ENCODE peak calls at places on chromosomes 4 and X, in five cellular contexts. T is foreskin melanocyte, H is right cardiac atrium, W is EL, S is amniotic stem cell. L is an unnamed sample.

GRCh38 chr4:55121246-55121645 is 4.1 kb downstream of the KDR start:
- DNase-seq in T (peak), H (no peak), W (no peak), S (no peak), L (no peak)

GRCh38 chr4:74365761-74366160 is 816 bp downstream of the EREG start:
- DNase-seq in T (no peak), H (peak), W (peak), S (no peak), L (no peak)

GRCh38 chr4:41218703-41219102 is 4.4 kb upstream of the APBB2 start:
- DNase-seq in T (no peak), H (no peak), W (no peak), S (no peak), L (no peak)

GRCh38 chrX:87663421-87663820 is 145.8 kb downstream of the KLHL4 start:
- DNase-seq in T (peak), H (no peak), W (no peak), S (no peak), L (no peak)

GRCh38 chrX:143664302-143664701 is 28.4 kb upstream of the SLITRK4 start:
- DNase-seq in T (no peak), H (no peak), W (peak), S (no peak), L (peak)

GRCh38 chr4:130640583-130640982 is 1544.6 kb downstream of the C4orf33 start:
- DNase-seq in T (no peak), H (no peak), W (no peak), S (no peak), L (no peak)

GRCh38 chr4:99968330-99968729 is 18.3 kb upstream of the H2AZ1 start:
- DNase-seq in T (no peak), H (no peak), W (peak), S (peak), L (no peak)

GRCh38 chr4:72974694-72975487 is 94.6 kb downstream of the COX18 start:
- DNase-seq in T (no peak), H (no peak), W (peak), S (no peak), L (no peak)

GRCh38 chr4:81828991-81829390 is 357.3 kb upstream of the RASGEF1B start:
- DNase-seq in T (no peak), H (peak), W (no peak), S (no peak), L (no peak)

GRCh38 chr4:115770046-115770543 is 656.7 kb upstream of the NDST4 start:
- DNase-seq in T (no peak), H (no peak), W (no peak), S (no peak), L (peak)

GRCh38 chrX:102651968-102652744 is 873 bp downstream of the GPRASP1 start:
- DNase-seq in T (no peak), H (peak), W (peak), S (no peak), L (no peak)

GRCh38 chr4:168908859-168909390 is 101.1 kb downstream of the CBR4 start:
- DNase-seq in T (no peak), H (no peak), W (no peak), S (no peak), L (no peak)

GRCh38 chr4:81896936-81897335 is 425.2 kb upstream of the RASGEF1B start:
- DNase-seq in T (no peak), H (no peak), W (no peak), S (no peak), L (no peak)

GRCh38 chrX:11478971-11479370 is 185.8 kb downstream of the AMELX start:
- DNase-seq in T (no peak), H (no peak), W (no peak), S (no peak), L (no peak)

GRCh38 chrX:131366387-131366786 is 77.3 kb upstream of the IGSF1 start:
- DNase-seq in T (peak), H (no peak), W (no peak), S (no peak), L (peak)

L was measured in Karpas-422.